ENCODE peak calls at places on chromosomes 4 and X, in nine cellular contexts. W is cardiac muscle cell, E is testis, R is IMR-90, N is coronary artery, Q is H9, C is A549, V is ovary, P is tibial nerve. U is an unnamed sample.

GRCh38 chr4:115657991-115658390 is 544.6 kb upstream of the NDST4 start:
- DNase-seq in P (no peak), V (no peak), Q (no peak), R (no peak), C (no peak), W (no peak), E (no peak), N (no peak), U (no peak)

GRCh38 chr4:17030543-17030942 is 132.1 kb upstream of the LDB2 start:
- DNase-seq in C (peak), N (no peak), P (no peak), R (peak), V (no peak), W (peak), Q (no peak), E (no peak), U (no peak)

GRCh38 chr4:39036172-39036571 is 4.0 kb upstream of the TMEM156 start:
- DNase-seq in E (no peak), V (no peak), N (no peak), P (no peak), R (peak), Q (no peak), C (no peak), W (peak), U (no peak)

GRCh38 chr4:181194096-181194495 is 1049.1 kb upstream of the TENM3 start:
- DNase-seq in Q (no peak), N (no peak), V (no peak), E (no peak), P (no peak), W (no peak), R (peak), C (no peak), U (no peak)

GRCh38 chr4:154741877-154742851 is 1.6 kb upstream of the LRAT start:
- DNase-seq in C (no peak), P (no peak), E (peak), R (no peak), W (peak), V (no peak), N (no peak), Q (peak), U (no peak)

GRCh38 chr4:76430519-76431388 is 4.3 kb upstream of the SHROOM3 start:
- DNase-seq in Q (no peak), N (no peak), V (no peak), E (no peak), P (peak), W (peak), R (peak), C (peak), U (no peak)

GRCh38 chrX:129781134-129782014 is 1.6 kb downstream of the SASH3 start:
- DNase-seq in E (peak), Q (no peak), R (no peak), W (no peak), N (no peak), V (no peak), C (no peak), P (no peak), U (no peak)

GRCh38 chrX:29617276-29617675 is 598.1 kb upstream of the MAGEB2 start:
- DNase-seq in V (no peak), E (no peak), C (no peak), R (peak), W (peak), Q (no peak), N (no peak), P (no peak), U (no peak)

GRCh38 chrX:71870337-71871098 is 40.1 kb upstream of the NHSL2 start:
- DNase-seq in V (no peak), E (peak), N (no peak), W (peak), R (no peak), Q (peak), C (peak), P (no peak), U (no peak)

GRCh38 chr4:10003666-10004065 is 17.6 kb downstream of the SLC2A9 start:
- DNase-seq in E (no peak), Q (no peak), C (no peak), W (no peak), P (no peak), R (no peak), N (no peak), V (no peak), U (no peak)

GRCh38 chrX:24646745-24647182 is 383 bp downstream of the PCYT1B start:
- DNase-seq in V (no peak), P (no peak), Q (peak), N (no peak), R (no peak), E (no peak), W (peak), C (no peak), U (no peak)

GRCh38 chrX:153057281-153057680 is 1.0 kb downstream of the PNMA3 start:
- DNase-seq in R (no peak), W (peak), P (no peak), Q (no peak), C (no peak), V (no peak), E (no peak), N (no peak), U (no peak)

GRCh38 chr4:7546809-7547367 is 112.2 kb upstream of the PSAPL1 start:
- DNase-seq in N (no peak), W (peak), Q (no peak), P (no peak), R (peak), E (peak), V (no peak), C (no peak), U (no peak)

GRCh38 chr4:85409251-85409650 is 65.7 kb upstream of the ARHGAP24 start:
- DNase-seq in C (no peak), E (no peak), P (no peak), V (no peak), R (no peak), W (peak), N (no peak), Q (no peak), U (no peak)

GRCh38 chr4:13722649-13723048 is 95.1 kb upstream of the BOD1L1 start:
- DNase-seq in Q (no peak), W (no peak), C (no peak), V (no peak), N (no peak), E (no peak), P (no peak), R (no peak), U (no peak)

GRCh38 chr4:44447563-44448504 is 775 bp downstream of the KCTD8 start:
- DNase-seq in P (no peak), N (peak), V (peak), C (no peak), E (peak), W (peak), R (no peak), Q (peak), U (no peak)

GRCh38 chr4:106329027-106329618 is 12.8 kb downstream of the AIMP1 start:
- DNase-seq in C (peak), P (no peak), N (no peak), W (peak), V (no peak), R (peak), Q (no peak), E (no peak), U (no peak)

GRCh38 chr4:182662551-182662950 is 254.6 kb downstream of the DCTD start:
- DNase-seq in P (no peak), C (no peak), N (no peak), R (no peak), V (no peak), Q (no peak), W (no peak), E (no peak), U (no peak)

GRCh38 chr4:121950680-121951569 is 935 bp downstream of the TRPC3 start:
- DNase-seq in E (peak), P (peak), R (peak), V (peak), Q (peak), W (peak), C (peak), N (no peak), U (no peak)

GRCh38 chrX:47936224-47936939 is 67.4 kb downstream of the ZNF182 start:
- DNase-seq in Q (no peak), E (no peak), P (no peak), W (peak), V (no peak), N (no peak), C (no peak), R (no peak), U (no peak)

GRCh38 chrX:99933865-99934264 is 476.2 kb downstream of the PCDH19 start:
- DNase-seq in Q (no peak), N (no peak), W (no peak), E (no peak), P (no peak), R (no peak), C (no peak), V (no peak), U (no peak)

GRCh38 chrX:1420371-1420770 is 28.5 kb upstream of the SLC25A6 start:
- DNase-seq in C (no peak), E (peak), V (no peak), Q (no peak), P (no peak), W (no peak), R (no peak), N (no peak), U (no peak)

GRCh38 chrX:39527045-39527444 is 570.7 kb downstream of the BCOR start:
- DNase-seq in W (peak), N (no peak), P (no peak), E (no peak), V (no peak), R (peak), Q (no peak), C (no peak), U (no peak)

GRCh38 chrX:138775501-138775900 is 64.0 kb upstream of the FGF13 start:
- DNase-seq in N (no peak), E (no peak), V (no peak), C (peak), W (peak), R (peak), P (no peak), Q (no peak), U (no peak)
- TF ChIP-seq CTCF in N (peak), E (peak), V (no peak), C (peak), W (peak), R (peak), P (peak), Q (peak), U (peak)

DNA sequence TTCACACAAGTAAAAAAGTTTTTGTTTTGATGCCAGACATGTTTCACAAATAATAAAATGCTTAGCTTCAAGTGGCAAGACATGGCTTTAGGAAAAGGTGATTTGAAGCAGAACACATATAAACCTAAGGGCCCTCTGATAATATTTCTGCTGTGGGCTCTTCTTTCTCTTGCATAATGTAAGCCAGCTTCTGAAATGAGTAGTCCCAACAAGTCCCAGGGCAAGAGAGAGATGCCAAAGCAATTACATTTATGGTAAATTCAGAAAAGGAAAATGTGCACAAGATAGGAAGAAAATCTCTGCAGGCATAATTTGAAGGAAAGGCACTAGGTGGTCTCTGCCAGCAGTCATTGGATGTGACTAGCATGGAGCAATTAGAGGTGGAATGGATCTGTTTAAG is 170.8 kb upstream of the GALNT7 start:
- DNase-seq in C (no peak), E (no peak), V (no peak), Q (no peak), R (peak), N (no peak), W (no peak), P (no peak), U (no peak)
- H3K27ac ChIP-seq in C (peak), E (no peak), V (no peak), Q (no peak), R (no peak), N (no peak), W (no peak), P (no peak), U (no peak)

GRCh38 chr4:1092026-1092982 is 21.1 kb downstream of the RNF212 start:
- DNase-seq in R (no peak), V (no peak), W (no peak), E (no peak), P (no peak), N (peak), Q (peak), C (no peak), U (no peak)
- TF ChIP-seq CTCF in R (no peak), V (no peak), W (peak), E (no peak), P (no peak), N (no peak), Q (peak), C (no peak), U (no peak)

DNA sequence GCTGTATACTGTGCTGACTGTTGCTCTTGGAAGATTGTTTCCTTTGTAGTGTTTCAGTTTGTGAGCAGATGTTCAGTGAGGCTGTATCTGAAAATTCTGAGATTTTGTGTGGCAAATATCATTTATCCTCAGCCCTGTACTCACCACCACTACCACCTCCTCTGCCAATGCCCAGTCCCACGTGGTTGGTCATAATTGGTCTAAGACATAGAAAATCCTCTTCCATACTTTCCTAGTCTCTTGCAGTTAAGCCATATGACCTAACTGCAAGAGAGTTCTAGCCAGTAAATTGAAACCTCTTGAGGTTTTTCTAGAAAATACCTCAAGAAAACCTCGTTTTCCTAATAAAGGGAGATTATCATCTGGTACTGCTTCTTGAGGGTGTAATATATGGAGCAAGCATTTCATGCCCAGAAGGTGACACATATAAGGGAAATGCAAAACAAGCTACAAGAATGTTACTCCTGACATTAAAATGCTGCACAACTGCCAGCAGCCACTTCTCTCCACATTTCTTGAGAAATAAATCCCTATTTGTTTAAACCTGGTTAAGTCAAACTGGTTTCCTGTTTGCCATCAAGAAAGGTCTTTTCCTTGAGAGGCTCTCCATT is 32.8 kb downstream of the ABCE1 start:
- DNase-seq in R (peak), N (no peak), Q (no peak), W (peak), P (no peak), V (no peak), E (no peak), C (no peak), U (no peak)
- H3K27ac ChIP-seq in R (peak), N (no peak), Q (no peak), W (peak), P (no peak), V (no peak), E (no peak), C (no peak), U (no peak)

GRCh38 chrX:30939928-30940327 is 50.9 kb upstream of the TAB3 start:
- DNase-seq in N (no peak), C (no peak), Q (no peak), E (no peak), R (no peak), W (no peak), V (no peak), P (no peak), U (no peak)

GRCh38 chrX:30938295-30938694 is 49.2 kb upstream of the TAB3 start:
- DNase-seq in R (no peak), N (no peak), P (no peak), W (no peak), V (no peak), Q (no peak), C (no peak), E (no peak), U (no peak)

GRCh38 chrX:30931920-30932319 is 42.9 kb upstream of the TAB3 start:
- DNase-seq in C (no peak), V (no peak), W (no peak), R (no peak), E (no peak), P (no peak), N (no peak), Q (no peak), U (no peak)

GRCh38 chrX:30930679-30931078 is 41.6 kb upstream of the TAB3 start:
- DNase-seq in R (no peak), E (no peak), C (no peak), W (no peak), V (no peak), N (no peak), P (no peak), Q (no peak), U (no peak)

GRCh38 chrX:30935985-30936384 is 46.9 kb upstream of the TAB3 start:
- DNase-seq in R (peak), V (no peak), P (no peak), E (peak), C (peak), N (no peak), W (peak), Q (peak), U (no peak)
- TF ChIP-seq CTCF in R (no peak), V (no peak), P (no peak), E (no peak), C (no peak), N (no peak), W (peak), Q (no peak), U (no peak)

DNA sequence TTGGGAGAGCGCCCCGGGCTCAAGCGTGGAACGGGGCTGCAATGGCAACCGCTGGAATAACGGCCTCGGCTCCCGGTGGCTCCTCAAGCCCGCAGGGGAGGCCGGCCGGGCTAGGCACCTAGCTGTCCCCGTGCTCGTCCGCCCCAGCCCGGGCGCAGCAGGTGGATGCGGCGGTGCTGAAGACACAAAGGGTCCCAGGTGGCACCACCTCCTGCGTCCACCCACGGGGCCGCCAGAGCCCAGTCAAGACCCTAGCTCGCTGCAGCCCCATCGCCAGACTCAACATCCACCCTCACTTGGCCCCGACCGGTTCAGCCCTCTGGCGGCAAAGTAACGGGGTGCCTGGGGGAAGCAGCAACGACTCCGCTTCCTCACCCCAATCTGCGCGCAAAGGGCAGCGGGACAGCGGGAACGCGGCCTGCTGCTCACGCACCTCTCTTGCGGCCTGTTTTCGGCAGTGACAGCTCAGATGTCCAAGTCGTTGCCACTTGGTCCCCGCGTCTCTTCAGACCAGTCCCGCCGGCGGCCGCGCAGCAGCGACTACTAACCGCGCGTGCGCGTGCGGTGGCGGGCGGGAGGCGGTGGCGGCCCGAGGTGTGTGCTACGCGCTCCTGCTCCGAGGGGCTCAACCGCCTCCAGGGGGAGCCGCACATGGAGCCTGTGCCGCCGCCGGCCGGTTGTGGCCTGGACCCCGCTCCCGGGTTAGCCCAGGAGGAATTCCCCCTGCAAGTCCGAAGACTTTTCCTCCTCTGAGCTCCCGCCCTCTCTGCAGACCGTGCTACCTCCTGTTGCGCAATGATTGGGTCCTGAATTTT is at the start of gene CLGN:
- DNase-seq in W (peak), E (peak), Q (peak), N (no peak), R (peak), C (peak), V (peak), P (peak), U (no peak)
- H3K27ac ChIP-seq in W (peak), E (no peak), Q (no peak), N (no peak), R (no peak), C (peak), V (no peak), P (no peak), U (no peak)

DNA sequence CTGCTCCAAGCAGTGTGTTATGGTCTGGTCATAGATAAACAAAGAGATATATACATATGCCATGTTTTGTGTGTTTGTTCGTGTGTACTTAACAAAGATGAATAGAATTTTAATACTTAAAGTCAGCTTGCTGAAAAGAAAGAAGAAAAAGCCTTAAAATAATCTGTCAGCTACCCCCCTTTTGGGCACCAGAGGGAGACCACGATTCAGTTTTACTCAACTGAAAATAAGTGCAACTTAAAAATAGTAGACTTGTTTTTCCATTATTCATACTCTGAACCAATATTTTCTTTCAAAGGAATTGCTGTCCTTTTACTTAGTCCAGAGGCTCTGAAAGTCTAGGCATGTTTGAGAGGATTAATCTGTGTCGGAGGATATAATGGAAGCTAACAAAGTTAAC is 181.7 kb upstream of the AGTR2 start:
- DNase-seq in N (no peak), C (no peak), W (no peak), E (no peak), P (no peak), V (no peak), R (no peak), Q (no peak), U (no peak)
- TF ChIP-seq CTCF in N (no peak), C (peak), W (no peak), E (no peak), P (no peak), V (no peak), R (no peak), Q (peak), U (no peak)

DNA sequence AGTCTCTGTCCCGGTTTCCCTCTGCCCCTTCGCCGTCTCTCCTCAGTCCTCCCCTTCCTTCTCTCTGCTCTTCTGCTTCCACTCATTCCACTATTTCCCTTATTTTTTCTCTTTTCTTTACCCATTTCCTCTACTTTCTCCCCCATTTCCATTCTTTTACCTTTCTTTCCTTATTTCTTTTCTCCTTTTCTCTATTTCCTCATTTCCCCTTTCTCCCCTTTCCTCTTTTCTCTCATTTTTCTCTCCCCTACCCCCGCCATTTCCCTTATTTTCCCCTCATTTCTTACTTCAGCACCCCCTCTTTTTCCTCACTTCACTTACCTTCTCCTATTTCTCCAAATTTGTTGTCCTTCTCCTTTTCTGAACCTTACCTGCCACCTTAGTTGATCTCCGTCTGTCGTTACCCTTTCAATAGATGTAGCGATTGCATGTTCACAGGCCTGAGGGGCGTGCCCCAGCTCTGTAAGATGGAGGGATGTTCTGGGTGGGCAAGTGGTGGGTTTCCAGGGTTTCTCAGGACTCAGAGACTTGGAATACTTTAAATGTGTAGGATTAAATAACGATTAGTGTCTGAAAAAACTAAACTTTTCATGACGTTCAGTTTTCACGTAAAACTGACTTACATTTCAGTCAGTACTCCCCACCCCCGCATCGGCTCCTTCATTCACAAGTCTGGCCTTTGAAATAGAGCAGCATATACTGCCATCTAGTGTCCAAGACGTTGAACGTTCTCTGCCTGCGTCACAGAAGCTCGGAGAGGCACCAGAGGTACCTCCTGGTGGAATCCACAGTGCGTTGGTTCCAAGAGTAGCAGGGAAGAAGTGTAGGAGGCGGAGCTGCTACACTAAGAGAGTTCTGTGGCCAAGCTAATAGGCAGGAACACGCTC is 641 bp upstream of the NCBP2L start:
- DNase-seq in E (peak), P (peak), N (peak), W (peak), C (peak), V (peak), R (peak), Q (peak), U (no peak)
- H3K27ac ChIP-seq in E (no peak), P (peak), N (peak), W (no peak), C (peak), V (peak), R (no peak), Q (no peak), U (peak)